ENCODE peak calls at places on chromosomes 2 and 18, in six cellular contexts. R is GM23248, O is endothelial cell of umbilical vein, D is GM23338, U is GM12878, Y is neural progenitor cell. K is an unnamed sample.

GRCh38 chr2:99777656-99778290 is 288.0 kb upstream of the REV1 start:
- DNase-seq in D (no peak), Y (no peak), O (no peak), U (no peak), R (no peak), K (no peak)

GRCh38 chr18:12882416-12882815 is 1.6 kb downstream of the PTPN2 start:
- DNase-seq in O (no peak), R (peak; percentile 33), D (no peak), Y (no peak), U (no peak), K (no peak)

GRCh38 chr18:35415511-35416427 is 38.6 kb upstream of the ZNF396 start:
- DNase-seq in U (no peak), R (peak; percentile 65), O (no peak), Y (no peak), D (no peak), K (no peak)

GRCh38 chr2:116224610-116225009 is 1589.9 kb upstream of the DDX18 start:
- DNase-seq in D (no peak), Y (no peak), R (no peak), O (no peak), U (no peak), K (no peak)

GRCh38 chr2:18117592-18117991 is 239.1 kb downstream of the KCNS3 start:
- DNase-seq in D (peak; percentile 78), R (peak; percentile 67), Y (peak; percentile 43), O (peak; percentile 26), U (no peak), K (peak; percentile 79)

GRCh38 chr2:204738721-204739120 is 193.4 kb downstream of the PARD3B start:
- DNase-seq in D (no peak), U (no peak), Y (no peak), R (peak; percentile 44), O (no peak), K (no peak)

GRCh38 chr2:148675708-148676107 is 31.2 kb downstream of the EPC2 start:
- DNase-seq in U (no peak), D (no peak), O (peak; percentile 51), R (no peak), Y (no peak), K (no peak)

GRCh38 chr2:140041801-140042200 is 1261.6 kb upstream of the NXPH2 start:
- DNase-seq in O (no peak), D (no peak), U (no peak), R (no peak), Y (no peak), K (no peak)

GRCh38 chr2:101580528-101580927 is 105.6 kb upstream of the RFX8 start:
- DNase-seq in O (no peak), D (no peak), U (no peak), R (no peak), Y (no peak), K (no peak)

GRCh38 chr2:235500761-235501662 is 7.2 kb downstream of the AGAP1 start:
- DNase-seq in U (no peak), Y (peak; percentile 32), D (no peak), O (peak; percentile 66), R (peak; percentile 77), K (peak; percentile 52)

GRCh38 chr18:52920665-52921064 is 580.7 kb downstream of the DCC start:
- DNase-seq in O (no peak), U (no peak), D (no peak), Y (no peak), R (no peak), K (no peak)

GRCh38 chr2:55031505-55031904 is 18.7 kb downstream of the RTN4 start:
- DNase-seq in R (no peak), D (no peak), Y (no peak), O (no peak), U (no peak), K (no peak)

GRCh38 chr2:148926291-148926961 is 51.4 kb downstream of the KIF5C start:
- DNase-seq in Y (peak; percentile 52), R (peak; percentile 26), U (peak; percentile 9), D (peak; percentile 88), O (peak; percentile 58), K (peak; percentile 65)

GRCh38 chr2:40371525-40372277 is 80.2 kb downstream of the SLC8A1 start:
- DNase-seq in D (peak; percentile 57), U (no peak), R (peak; percentile 91), Y (peak; percentile 69), O (no peak), K (no peak)

GRCh38 chr2:152718909-152719645 is 657 bp downstream of the ARL6IP6 start:
- DNase-seq in U (peak; percentile 37), O (no peak), D (peak; percentile 79), Y (peak; percentile 80), R (peak; percentile 64), K (peak; percentile 74)

GRCh38 chr2:179272406-179273192 is 8.0 kb upstream of the SESTD1 start:
- DNase-seq in R (peak; percentile 84), Y (peak; percentile 11), O (peak; percentile 75), U (no peak), D (no peak), K (no peak)

GRCh38 chr2:235639885-235640284 is 146.0 kb downstream of the AGAP1 start:
- DNase-seq in U (no peak), Y (no peak), D (no peak), O (no peak), R (peak; percentile 36), K (no peak)

GRCh38 chr2:45653125-45653524 is 1.6 kb downstream of the PRKCE start:
- DNase-seq in R (peak; percentile 8), U (no peak), D (no peak), Y (no peak), O (no peak), K (no peak)

GRCh38 chr2:47214990-47215389 is 59.9 kb upstream of the STPG4 start:
- DNase-seq in O (no peak), R (no peak), Y (no peak), U (no peak), D (no peak), K (no peak)

GRCh38 chr2:159903404-159904126 is 105.6 kb upstream of the CD302 start:
- DNase-seq in U (no peak), Y (no peak), R (peak; percentile 61), O (peak; percentile 77), D (no peak), K (peak; percentile 73)

GRCh38 chr2:239121600-239122012 is 273.7 kb downstream of the TWIST2 start:
- DNase-seq in U (no peak), Y (no peak), R (no peak), O (no peak), D (no peak), K (no peak)

GRCh38 chr2:161402297-161402696 is 13.8 kb upstream of the TBR1 start:
- DNase-seq in Y (no peak), R (no peak), O (no peak), D (no peak), U (no peak), K (no peak)
- H2AFZ ChIP-seq in Y (no peak overlapping the region), R (no peak overlapping the region), O (no peak overlapping the region), D (no peak overlapping the region), U (no peak overlapping the region), K (no peak overlapping the region)

GRCh38 chr2:209426432-209426831 is 2.6 kb downstream of the MAP2 start:
- DNase-seq in D (peak; percentile 68), O (peak; percentile 4), R (no peak), U (no peak), Y (peak; percentile 23), K (peak; percentile 15)

GRCh38 chr2:209422191-209422754 is 1.6 kb upstream of the MAP2 start:
- DNase-seq in U (no peak), Y (no peak), O (no peak), D (no peak), R (peak; percentile 12), K (no peak)

GRCh38 chr2:209423562-209424541 is at the start of gene MAP2:
- DNase-seq in R (peak; percentile 93), D (peak; percentile 85), O (peak; percentile 88), Y (peak; percentile 96), U (no peak), K (peak; percentile 90)

DNA sequence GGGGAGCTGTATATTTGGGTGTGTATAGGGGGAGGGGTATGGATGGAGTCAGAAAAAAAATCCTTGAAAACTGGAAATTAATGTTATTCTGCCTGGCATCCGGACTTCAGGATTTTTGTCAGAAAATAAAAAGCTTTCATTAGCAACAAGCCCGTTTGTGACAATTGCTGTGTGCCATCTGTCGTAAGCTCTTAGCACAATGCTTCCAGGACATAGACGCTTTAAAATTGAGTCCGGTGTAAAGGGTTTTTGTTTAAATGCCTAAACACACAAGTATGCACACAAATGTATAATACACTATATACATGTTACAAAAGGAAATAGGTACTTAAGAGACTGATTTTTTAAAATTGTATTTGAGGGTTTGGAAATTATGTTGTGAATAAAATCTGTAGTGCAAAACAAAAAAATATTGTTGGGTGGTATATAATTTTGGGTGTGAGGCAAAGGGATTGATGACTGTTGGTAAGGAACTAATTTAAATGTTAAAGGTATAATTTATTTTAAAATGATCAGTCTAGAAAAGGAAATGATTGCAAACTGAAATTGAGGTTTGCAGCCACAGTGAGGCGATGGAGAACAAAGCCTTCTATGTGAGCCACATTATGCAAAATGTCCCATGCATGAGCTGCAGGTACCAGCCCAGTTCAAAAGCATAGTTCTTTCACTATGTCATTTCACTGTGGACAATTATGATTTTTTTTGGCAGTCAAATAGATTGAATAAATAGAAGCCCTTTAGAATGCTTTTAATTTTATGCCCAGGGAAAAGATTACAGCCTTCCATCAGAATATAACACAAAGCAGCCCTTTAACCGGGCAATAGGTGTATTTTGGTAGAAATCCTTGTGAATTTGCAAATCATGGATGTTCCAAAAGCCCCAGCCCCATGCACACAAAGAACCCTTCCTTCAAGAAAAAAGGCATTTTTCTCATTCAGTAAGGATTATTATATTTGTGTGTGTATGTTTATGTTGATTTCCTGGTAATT is 1.5 kb downstream of the MAP2 start:
- DNase-seq in U (no peak), Y (peak; percentile 38), O (peak; percentile 67), D (peak; percentile 64), R (peak; percentile 71), K (peak; percentile 74)
- H2AFZ ChIP-seq in U (no peak overlapping the region), Y (peak overlapping the region; percentile 83), O (peak overlapping the region; percentile 84), D (no peak overlapping the region), R (peak overlapping the region; percentile 90), K (peak overlapping the region; percentile 62)

GRCh38 chr2:234249873-234250272 is 199.4 kb downstream of the SPP2 start:
- DNase-seq in U (no peak), Y (peak; percentile 11), D (peak; percentile 40), R (peak; percentile 88), O (peak; percentile 36), K (no peak)
- H2AFZ ChIP-seq in U (no peak overlapping the region), Y (no peak overlapping the region), D (no peak overlapping the region), R (no peak overlapping the region), O (peak overlapping the region; percentile 52), K (no peak overlapping the region)

DNA sequence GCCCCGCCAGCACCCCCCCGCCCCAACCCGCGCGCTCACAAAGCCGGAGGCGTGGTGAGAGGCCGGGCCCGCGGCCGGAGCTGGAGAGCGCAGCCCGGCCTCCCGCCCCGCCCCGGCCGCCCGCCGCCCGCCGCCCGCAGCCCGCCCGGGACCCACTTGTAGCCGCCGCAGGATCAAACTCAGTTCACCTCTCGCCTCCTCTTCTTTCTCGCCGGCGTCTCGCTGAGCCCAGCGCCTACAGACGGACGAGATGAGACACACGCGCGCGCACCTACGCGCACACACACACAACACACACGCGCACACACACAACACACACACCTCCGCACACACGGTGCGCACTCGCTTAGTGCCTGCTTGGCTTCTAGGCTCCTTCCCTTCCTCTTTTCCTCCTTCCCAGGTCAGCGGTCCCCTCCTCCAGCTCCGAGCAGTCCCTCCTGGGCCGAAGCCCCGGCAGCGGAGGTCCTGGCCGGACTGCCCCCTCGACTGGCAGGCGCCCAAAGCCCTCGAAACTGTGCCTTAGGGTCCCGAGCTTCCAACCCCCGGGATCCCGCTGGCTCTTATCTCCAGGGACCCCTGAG is 1.4 kb upstream of the CYP26B1 start:
- DNase-seq in R (peak; percentile 69), U (no peak), Y (peak; percentile 78), D (peak; percentile 65), O (peak; percentile 31), K (peak; percentile 58)
- H2AFZ ChIP-seq in R (peak overlapping the region; percentile 62), U (no peak overlapping the region), Y (peak overlapping the region; percentile 63), D (peak overlapping the region; percentile 84), O (peak overlapping the region; percentile 1), K (peak overlapping the region; percentile 77)

GRCh38 chr2:58709687-58710354 is 468.7 kb upstream of the FANCL start:
- DNase-seq in R (no peak), U (no peak), Y (peak; percentile 23), D (no peak), O (no peak), K (no peak)
- H2AFZ ChIP-seq in R (no peak overlapping the region), U (no peak overlapping the region), Y (no peak overlapping the region), D (no peak overlapping the region), O (no peak overlapping the region), K (no peak overlapping the region)

K was measured in MM.1S.